ENCODE peak calls at places on chromosomes 12 and 14, in six cellular contexts. M is IMR-90, P is GM12865, D is glutamatergic neuron, A is psoas muscle, Q is progenitor cell of endocrine pancreas. N is an unnamed sample.

GRCh38 chr12:92943482-92944250 is 14.6 kb upstream of the EEA1 start:
- DNase-seq in M (peak), D (no peak), A (no peak), P (peak), Q (no peak), N (no peak)

GRCh38 chr12:46659844-46660243 is 166.0 kb downstream of the SLC38A4 start:
- DNase-seq in M (no peak), Q (no peak), A (no peak), P (no peak), D (no peak), N (no peak)

GRCh38 chr12:20624718-20625117 is 70.4 kb upstream of the SLCO1C1 start:
- DNase-seq in Q (no peak), M (peak), A (no peak), D (no peak), P (no peak), N (no peak)

GRCh38 chr12:60920841-60921495 is 1325.1 kb downstream of the SLC16A7 start:
- DNase-seq in D (no peak), Q (no peak), P (no peak), A (no peak), M (peak), N (no peak)

GRCh38 chr14:67517083-67517482 is 16.0 kb upstream of the PLEKHH1 start:
- DNase-seq in D (peak), M (no peak), A (no peak), P (no peak), Q (no peak), N (no peak)

GRCh38 chr14:53516261-53516774 is 363.2 kb upstream of the DDHD1 start:
- DNase-seq in M (peak), A (no peak), Q (no peak), P (no peak), D (no peak), N (no peak)

GRCh38 chr12:47268501-47269459 is 189.0 kb upstream of the AMIGO2 start:
- DNase-seq in M (peak), D (no peak), P (peak), Q (no peak), A (no peak), N (peak)

GRCh38 chr12:13339538-13339937 is 143.0 kb downstream of the EMP1 start:
- DNase-seq in P (no peak), Q (no peak), D (no peak), A (no peak), M (no peak), N (no peak)

GRCh38 chr12:88035271-88035906 is 6.2 kb upstream of the C12orf50 start:
- DNase-seq in A (peak), M (peak), D (peak), Q (peak), P (peak), N (peak)

GRCh38 chr12:98456583-98457573 is 58.5 kb upstream of the TMPO start:
- DNase-seq in M (peak), A (peak), D (peak), Q (peak), P (peak), N (peak)

GRCh38 chr14:39614292-39614923 is 182.2 kb upstream of the FBXO33 start:
- DNase-seq in D (no peak), P (peak), A (no peak), Q (no peak), M (no peak), N (no peak)

GRCh38 chr14:77490347-77490986 is 8.1 kb downstream of the ISM2 start:
- DNase-seq in Q (no peak), D (no peak), P (no peak), M (no peak), A (no peak), N (no peak)

GRCh38 chr12:24840046-24840800 is 108.7 kb downstream of the BCAT1 start:
- DNase-seq in Q (no peak), D (no peak), M (peak), P (peak), A (no peak), N (no peak)

GRCh38 chr12:131755305-131756113 is 44.6 kb downstream of the SFSWAP start:
- DNase-seq in D (no peak), Q (no peak), A (no peak), P (peak), M (peak), N (peak)

GRCh38 chr14:64639340-64639821 is 64.8 kb upstream of the PLEKHG3 start:
- DNase-seq in M (peak), A (no peak), P (peak), Q (no peak), D (no peak), N (no peak)

GRCh38 chr12:32988982-32989381 is 92.4 kb upstream of the PKP2 start:
- DNase-seq in P (no peak), D (no peak), A (no peak), Q (no peak), M (no peak), N (no peak)

GRCh38 chr12:46964496-46965098 is 114.8 kb upstream of the PCED1B start:
- DNase-seq in P (no peak), Q (no peak), D (no peak), A (no peak), M (peak), N (no peak)

GRCh38 chr12:25615119-25615518 is 62.0 kb upstream of the LMNTD1 start:
- DNase-seq in D (no peak), A (no peak), M (peak), Q (no peak), P (no peak), N (no peak)

GRCh38 chr12:64603183-64603841 is 7.0 kb upstream of the RASSF3 start:
- DNase-seq in M (no peak), P (no peak), D (no peak), A (no peak), Q (no peak), N (no peak)

GRCh38 chr12:12892670-12893290 is 1.4 kb downstream of the GPRC5A start:
- DNase-seq in M (no peak), D (no peak), A (no peak), P (no peak), Q (no peak), N (no peak)

GRCh38 chr12:49903700-49904423 is at the start of gene FAIM2:
- DNase-seq in Q (no peak), D (peak), A (peak), P (no peak), M (peak), N (no peak)

GRCh38 chr14:100168515-100168914 is 9.1 kb upstream of the DEGS2 start:
- DNase-seq in A (no peak), P (no peak), Q (no peak), D (no peak), M (no peak), N (no peak)

GRCh38 chr12:39359644-39360043 is 83.3 kb downstream of the KIF21A start:
- DNase-seq in Q (no peak), D (no peak), M (no peak), P (no peak), A (no peak), N (no peak)

GRCh38 chr14:67999290-67999689 is 179.7 kb downstream of the RAD51B start:
- DNase-seq in P (no peak), D (no peak), M (peak), A (no peak), Q (no peak), N (no peak)

GRCh38 chr14:71103662-71104484 is 196.6 kb downstream of the PCNX1 start:
- DNase-seq in D (no peak), A (no peak), Q (no peak), P (peak), M (peak), N (peak)

GRCh38 chr12:130401703-130402102 is 64.0 kb downstream of the PIWIL1 start:
- DNase-seq in D (no peak), Q (no peak), P (peak), M (no peak), A (no peak), N (no peak)

GRCh38 chr12:67692966-67693365 is 44.4 kb downstream of the DYRK2 start:
- DNase-seq in A (no peak), M (no peak), P (no peak), D (no peak), Q (no peak), N (no peak)

GRCh38 chr14:64808449-64808848 is 71.3 kb downstream of the SPTB start:
- DNase-seq in A (no peak), M (no peak), D (no peak), Q (no peak), P (no peak), N (no peak)

GRCh38 chr12:52590021-52590420 is 11.2 kb downstream of the KRT72 start:
- DNase-seq in P (no peak), A (no peak), Q (no peak), M (no peak), D (no peak), N (no peak)

GRCh38 chr14:22929104-22929847 is at the start of gene PRMT5:
- DNase-seq in P (peak), D (peak), A (peak), Q (peak), M (peak), N (peak)

DNA sequence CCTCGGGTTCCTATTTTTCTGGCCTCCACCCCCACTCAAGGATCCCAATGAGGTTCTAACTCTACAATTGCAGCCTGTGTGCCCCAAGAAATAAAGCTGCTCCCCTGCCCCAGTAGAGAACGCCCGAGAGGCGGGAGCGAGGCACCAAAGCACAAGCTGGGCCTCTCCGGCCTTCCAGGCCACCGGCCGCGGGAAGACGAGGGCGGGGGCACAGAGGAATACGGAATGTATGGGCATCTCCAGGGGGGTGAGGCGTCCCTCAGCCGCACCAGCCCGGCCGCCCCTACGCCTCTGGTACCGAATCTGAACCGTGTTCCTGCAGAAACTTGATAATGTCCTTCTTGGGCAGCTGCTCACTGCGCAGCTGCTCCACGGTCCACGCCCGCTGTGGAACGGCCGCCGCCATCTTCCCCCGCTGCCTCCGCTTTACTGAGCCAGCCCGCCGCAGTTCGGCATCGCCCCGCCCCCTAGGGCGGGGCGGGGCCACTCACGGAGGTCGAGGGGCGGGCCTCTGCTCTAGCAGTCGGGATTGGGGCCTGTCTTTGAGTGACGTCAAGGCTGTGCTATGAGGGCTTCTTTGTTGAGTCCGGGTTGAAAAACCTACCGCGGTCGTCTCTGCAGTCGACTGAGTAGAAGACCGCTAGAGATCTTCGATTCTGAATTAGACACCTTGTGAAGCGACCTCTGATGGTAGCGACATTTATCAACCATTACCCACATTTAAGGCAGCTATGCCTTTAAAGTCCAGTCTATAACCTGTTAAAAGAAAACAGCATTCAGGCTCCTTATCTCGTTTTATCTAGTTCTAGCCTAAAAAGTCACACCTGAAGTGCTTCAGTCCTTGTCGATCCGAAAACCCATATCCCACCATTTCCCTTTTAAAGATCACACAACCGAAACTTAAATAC is at the start of gene FKBP3:
- DNase-seq in A (peak), P (peak), M (peak), D (peak), Q (peak), N (peak)
- TF ChIP-seq CTCF in A (peak), P (no peak), M (peak), D (no peak), Q (no peak), N (no peak)

DNA sequence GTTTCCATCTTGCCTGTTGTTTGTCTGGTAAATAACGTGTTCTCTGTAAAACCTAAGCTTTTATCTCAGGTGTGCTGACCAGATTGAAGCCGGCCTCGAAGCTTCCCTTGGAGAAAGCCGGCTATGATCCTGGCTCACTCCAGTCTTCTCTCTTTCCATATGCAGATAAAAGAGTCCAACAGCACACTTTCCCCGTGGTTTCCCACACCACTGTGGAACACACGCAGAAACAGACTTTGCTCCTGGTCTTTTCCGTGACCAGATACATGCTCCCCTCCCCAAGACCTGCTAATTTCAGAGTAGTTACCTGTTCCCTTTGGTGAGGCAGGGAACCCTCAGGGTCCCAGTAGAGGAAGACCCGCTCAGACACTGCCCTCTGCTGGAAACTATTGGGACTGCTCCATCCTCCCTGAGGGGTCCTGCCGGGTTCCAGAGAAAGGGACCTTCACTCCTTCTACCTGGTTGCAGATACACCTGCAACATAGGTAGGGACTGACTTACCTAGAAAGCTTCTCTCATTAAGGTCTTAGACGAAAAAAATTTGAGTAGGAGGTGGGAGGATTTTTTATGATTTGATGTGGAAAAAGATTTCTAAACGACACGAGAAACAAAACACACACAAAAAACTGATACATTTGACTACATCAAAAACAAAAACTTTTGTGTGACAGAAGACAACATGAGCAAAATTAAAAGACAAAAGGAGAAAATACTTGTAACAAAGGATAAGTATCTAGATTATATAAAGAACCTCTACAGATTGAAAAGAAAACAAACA is 415.4 kb upstream of the CCDC196 start:
- DNase-seq in D (peak), M (no peak), P (peak), Q (peak), A (no peak), N (peak)
- TF ChIP-seq CTCF in D (peak), M (peak), P (peak), Q (peak), A (peak), N (peak)

GRCh38 chr12:41905703-41906297 is 238.9 kb downstream of the GXYLT1 start:
- DNase-seq in D (no peak), A (no peak), Q (no peak), P (no peak), M (no peak), N (no peak)
- TF ChIP-seq CTCF in D (no peak), A (no peak), Q (no peak), P (no peak), M (no peak), N (no peak)

GRCh38 chr12:112684742-112685141 is 106.8 kb upstream of the RPH3A start:
- DNase-seq in Q (no peak), D (no peak), M (no peak), P (no peak), A (no peak), N (no peak)
- TF ChIP-seq CTCF in Q (no peak), D (no peak), M (no peak), P (no peak), A (no peak), N (no peak)

GRCh38 chr14:90981658-90982057 is 78.8 kb downstream of the RPS6KA5 start:
- DNase-seq in Q (no peak), D (no peak), M (no peak), A (no peak), P (no peak), N (no peak)

GRCh38 chr14:90987140-90987539 is 73.3 kb downstream of the RPS6KA5 start:
- DNase-seq in D (no peak), P (no peak), Q (no peak), M (no peak), A (no peak), N (no peak)

GRCh38 chr14:90983560-90983959 is 76.9 kb downstream of the RPS6KA5 start:
- DNase-seq in D (no peak), Q (no peak), M (no peak), P (no peak), A (no peak), N (no peak)

GRCh38 chr14:90986510-90986909 is 73.9 kb downstream of the RPS6KA5 start:
- DNase-seq in P (peak), Q (no peak), A (no peak), D (no peak), M (no peak), N (no peak)

DNA sequence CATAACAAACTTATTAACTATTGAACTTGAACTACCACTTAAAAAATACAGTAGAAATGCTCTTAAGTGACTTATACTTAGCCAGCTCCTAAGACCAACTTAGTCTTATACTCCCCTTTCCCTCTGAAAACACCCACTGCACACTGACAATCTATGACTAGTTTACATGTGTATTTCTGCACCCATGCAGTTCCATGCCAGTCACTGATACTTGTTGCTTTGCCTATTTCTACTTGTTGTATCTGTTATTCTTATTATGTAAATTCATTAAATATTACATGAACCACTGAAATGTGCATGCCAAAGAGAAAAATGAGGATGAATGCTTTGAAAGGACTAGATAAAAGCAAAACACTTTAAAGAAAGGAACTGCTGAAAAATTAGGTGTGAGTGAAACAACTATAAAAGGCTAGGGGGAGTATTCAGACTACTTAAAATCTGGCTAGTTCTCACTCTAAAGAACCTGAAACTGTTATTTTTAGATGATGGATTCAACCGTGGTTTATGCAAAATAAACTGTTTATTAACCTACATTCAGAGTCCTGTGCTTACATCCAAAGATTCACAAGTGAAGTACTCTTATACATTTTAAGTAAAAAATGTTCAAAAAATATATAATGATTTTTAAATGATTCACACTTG is 74.7 kb downstream of the RPS6KA5 start:
- DNase-seq in A (no peak), P (peak), Q (no peak), M (no peak), D (no peak), N (peak)
- TF ChIP-seq CTCF in A (no peak), P (no peak), Q (no peak), M (no peak), D (no peak), N (no peak)

DNA sequence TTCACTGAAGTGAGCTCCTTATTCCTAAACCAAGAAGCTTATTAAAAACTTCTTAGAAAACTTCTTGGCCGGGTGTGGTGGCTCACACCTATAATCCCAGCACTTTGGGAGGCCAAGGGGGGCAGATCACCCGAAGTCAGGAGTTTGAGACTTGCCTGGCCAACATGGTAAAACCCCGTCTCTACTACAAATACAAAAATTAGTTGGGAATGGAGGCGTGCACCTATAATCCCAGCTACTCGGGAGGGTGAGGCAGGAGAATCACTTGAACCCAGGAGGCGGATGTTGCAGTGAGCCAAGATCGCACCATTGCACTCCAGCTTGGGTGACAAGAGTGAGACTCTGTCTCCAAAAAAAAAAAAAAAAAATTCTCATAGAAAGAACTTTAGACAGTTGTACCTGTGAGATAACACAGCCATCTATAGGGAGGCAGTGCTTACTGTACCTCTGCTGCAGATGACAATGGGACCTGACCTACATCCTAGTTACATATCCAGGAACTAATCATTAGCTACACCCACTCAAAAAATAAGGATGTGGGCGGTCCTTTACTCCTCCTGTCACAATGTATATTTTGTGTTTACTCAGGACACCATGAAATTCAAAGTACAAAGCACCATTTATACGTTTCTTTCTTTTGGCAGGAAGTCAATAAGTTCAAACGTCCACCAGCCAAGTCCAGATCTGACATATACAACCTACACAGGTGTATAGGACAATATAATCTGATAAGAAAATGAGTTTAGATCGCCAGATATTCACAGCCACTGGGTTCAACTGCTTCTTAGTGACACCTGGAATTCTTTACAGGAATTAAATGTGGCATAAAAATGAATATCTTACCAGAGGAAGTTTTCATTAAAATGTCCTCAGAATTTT is 14.9 kb downstream of the STXBP6 start:
- DNase-seq in P (no peak), Q (no peak), A (no peak), M (no peak), D (no peak), N (no peak)
- TF ChIP-seq CTCF in P (no peak), Q (no peak), A (no peak), M (no peak), D (no peak), N (no peak)

DNA sequence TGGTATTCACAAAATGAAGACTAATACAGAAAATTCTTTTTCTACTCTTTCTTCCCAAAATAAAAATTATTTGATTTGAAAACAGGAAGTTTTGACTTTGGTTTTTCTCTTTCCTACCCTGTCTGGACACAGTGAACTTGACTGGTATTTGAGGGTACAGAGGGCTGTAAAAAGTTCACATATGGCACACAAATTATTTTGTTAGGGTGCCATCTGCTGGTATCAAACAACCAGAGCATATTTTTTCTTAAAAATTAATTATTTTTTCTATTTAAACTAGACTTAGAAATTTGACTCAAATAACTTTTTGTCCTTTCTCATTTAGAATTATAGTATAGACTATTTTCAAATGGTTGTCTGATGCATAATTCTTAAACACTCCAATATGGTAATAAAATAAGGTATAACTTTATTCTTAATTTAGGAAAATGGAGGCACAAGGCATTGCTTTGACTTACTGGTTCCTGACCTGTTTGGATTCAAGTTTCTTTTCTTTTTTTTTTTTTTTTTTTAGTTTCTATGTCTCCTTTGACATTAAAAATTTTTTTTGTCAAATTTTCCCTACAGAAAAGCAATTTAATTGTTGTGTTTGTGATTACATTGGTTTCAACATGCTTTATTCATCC is 390.6 kb downstream of the PRKD1 start:
- DNase-seq in M (peak), A (no peak), D (no peak), Q (no peak), P (peak), N (no peak)
- TF ChIP-seq CTCF in M (peak), A (peak), D (peak), Q (peak), P (peak), N (no peak)

N was measured in GM20000.